ENCODE peak calls at places on chromosomes 2 and 18, in four cellular contexts. N is H1, K is tibial nerve, E is ovary. M is an unnamed sample. For H3K9me3, the result is how much of the 10 kb centered on the place peaks cover.

GRCh38 chr18:75779910-75780309 is 352.4 kb upstream of the SMIM21 start:
- DNase-seq in N (no peak), K (no peak), E (no peak), M (no peak)

GRCh38 chr2:173076557-173077345 is 1.1 kb downstream of the MAP3K20 start:
- DNase-seq in N (no peak), K (peak), E (peak), M (no peak)

GRCh38 chr18:54148678-54149077 is 75.8 kb downstream of the MBD2 start:
- DNase-seq in N (no peak), K (no peak), E (no peak), M (no peak)

GRCh38 chr18:9475643-9476580 is 599 bp downstream of the RALBP1 start:
- DNase-seq in N (no peak), K (peak), E (no peak), M (peak)

GRCh38 chr18:70289351-70290330 is 796 bp downstream of the SOCS6 start:
- DNase-seq in N (no peak), K (no peak), E (peak), M (no peak)

GRCh38 chr2:70115646-70116442 is 28.6 kb downstream of the PCBP1 start:
- DNase-seq in N (no peak), K (no peak), E (peak), M (no peak)

GRCh38 chr2:6111676-6112294 is 419.6 kb downstream of the SOX11 start:
- DNase-seq in N (no peak), K (no peak), E (no peak), M (no peak)

GRCh38 chr2:190837417-190837816 is 43.2 kb upstream of the GLS start:
- DNase-seq in N (no peak), K (no peak), E (no peak), M (no peak)

GRCh38 chr2:54404270-54404669 is 51.9 kb upstream of the SPTBN1 start:
- DNase-seq in N (no peak), K (no peak), E (no peak), M (no peak)

GRCh38 chr2:128980475-128980874 is 661.8 kb upstream of the HS6ST1 start:
- DNase-seq in N (no peak), K (no peak), E (no peak), M (no peak)

GRCh38 chr2:159150208-159150607 is 136.3 kb downstream of the WDSUB1 start:
- DNase-seq in N (no peak), K (no peak), E (no peak), M (no peak)

GRCh38 chr2:198273670-198274069 is 469.3 kb downstream of the PLCL1 start:
- DNase-seq in N (no peak), K (no peak), E (no peak), M (no peak)

GRCh38 chr2:42086500-42086953 is 38.7 kb downstream of the PKDCC start:
- DNase-seq in N (no peak), K (no peak), E (no peak), M (no peak)

GRCh38 chr2:151823651-151824050 is 4.6 kb downstream of the ARL5A start:
- DNase-seq in N (no peak), K (no peak), E (no peak), M (no peak)

GRCh38 chr2:27059141-27059820 is 7.8 kb downstream of the AGBL5 start:
- DNase-seq in N (no peak), K (no peak), E (no peak), M (no peak)

GRCh38 chr18:67710639-67711038 is 194.1 kb upstream of the DSEL start:
- DNase-seq in N (no peak), K (no peak), E (no peak), M (no peak)

GRCh38 chr2:137228566-137228965 is 463.2 kb downstream of the THSD7B start:
- DNase-seq in N (no peak), K (no peak), E (no peak), M (no peak)

GRCh38 chr18:70024088-70024487 is 76.4 kb upstream of the CD226 start:
- DNase-seq in N (no peak), K (no peak), E (no peak), M (no peak)

GRCh38 chr2:203328735-203329549 is 748 bp downstream of the ABI2 start:
- DNase-seq in N (no peak), K (no peak), E (peak), M (no peak)

GRCh38 chr18:14970027-14970426 is 222.1 kb downstream of the ANKRD30B start:
- DNase-seq in N (no peak), K (no peak), E (no peak), M (peak)

GRCh38 chr2:196534533-196534932 is 105.0 kb upstream of the CCDC150 start:
- DNase-seq in N (no peak), K (no peak), E (no peak), M (no peak)

GRCh38 chr2:7924033-7924762 is 757.7 kb upstream of the ID2 start:
- DNase-seq in N (no peak), K (no peak), E (no peak), M (no peak)

GRCh38 chr18:48544661-48545415 is 6.0 kb downstream of the CTIF start:
- DNase-seq in N (no peak), K (no peak), E (no peak), M (no peak)

GRCh38 chr2:205435970-205436369 is 246.3 kb upstream of the NRP2 start:
- DNase-seq in N (no peak), K (no peak), E (no peak), M (no peak)

GRCh38 chr2:96502891-96503636 is 2.1 kb downstream of the NEURL3 start:
- DNase-seq in N (no peak), K (no peak), E (no peak), M (no peak)

GRCh38 chr2:209476367-209477191 is 52.7 kb downstream of the MAP2 start:
- DNase-seq in N (no peak), K (no peak), E (no peak), M (no peak)

GRCh38 chr2:29108225-29108624 is 7.0 kb upstream of the CLIP4 start:
- DNase-seq in N (no peak), K (no peak), E (no peak), M (no peak)

GRCh38 chr18:79933765-79934164 is 17.7 kb downstream of the SLC66A2 start:
- DNase-seq in N (no peak), K (no peak), E (no peak), M (peak)

GRCh38 chr18:50956116-50956515 is 11.7 kb upstream of the ELAC1 start:
- DNase-seq in N (no peak), K (no peak), E (no peak), M (no peak)

DNA sequence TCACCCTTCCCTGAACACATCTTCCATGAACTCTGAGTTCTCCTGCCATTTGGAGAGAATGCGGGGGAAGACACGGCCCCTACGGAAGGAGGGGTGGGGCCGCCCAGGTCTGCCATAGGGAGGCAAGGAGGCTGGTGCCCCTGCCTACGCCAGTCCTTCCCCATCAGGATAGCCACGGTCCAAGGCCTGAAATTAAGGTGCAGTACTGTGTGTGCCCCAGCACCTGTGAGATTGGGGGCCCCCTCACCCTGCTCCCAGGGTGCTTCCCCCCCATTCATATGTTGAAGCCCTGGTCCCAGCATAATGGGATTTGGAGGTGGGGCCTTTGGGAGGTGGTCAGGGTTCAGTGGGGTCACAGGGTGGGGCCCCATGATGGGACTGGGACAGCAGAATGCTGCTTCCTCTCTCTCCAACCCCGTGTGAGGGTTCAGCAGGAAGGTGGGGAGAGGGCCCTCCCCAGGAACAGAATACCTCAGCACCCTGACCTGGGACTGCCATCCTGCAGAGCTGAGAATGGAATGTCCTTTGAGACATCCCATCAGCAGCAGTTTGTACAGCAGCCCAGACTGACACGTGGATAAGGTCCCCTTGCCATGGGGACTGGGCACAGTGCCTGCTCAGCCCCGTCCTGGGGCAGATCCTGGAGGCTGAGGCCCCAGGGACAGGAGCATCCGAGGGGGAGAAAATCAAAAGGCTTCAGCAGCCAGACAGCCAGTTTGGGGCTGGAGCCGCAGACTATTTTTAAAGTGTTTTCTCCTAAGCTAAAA is 105.2 kb downstream of the NDUFA10 start:
- DNase-seq in N (no peak), K (no peak), E (no peak), M (no peak)
- H3K9me3 ChIP-seq in N (half or more), K (under half), E (under half), M (under half)

GRCh38 chr2:218285604-218286003 is 6.7 kb downstream of the TMBIM1 start:
- DNase-seq in N (no peak), K (no peak), E (no peak), M (no peak)

GRCh38 chr2:218284106-218284811 is 8.0 kb downstream of the TMBIM1 start:
- DNase-seq in N (no peak), K (no peak), E (no peak), M (no peak)

GRCh38 chr2:218281449-218281848 is 10.9 kb downstream of the TMBIM1 start:
- DNase-seq in N (no peak), K (no peak), E (no peak), M (no peak)

GRCh38 chr2:218280260-218280870 is 10.0 kb downstream of the PNKD start:
- DNase-seq in N (no peak), K (no peak), E (no peak), M (no peak)

GRCh38 chr2:218282173-218282991 is 9.9 kb downstream of the TMBIM1 start:
- DNase-seq in N (no peak), K (no peak), E (no peak), M (no peak)
- TF ChIP-seq POLR2A in N (no peak), K (no peak), E (no peak), M (no peak)

DNA sequence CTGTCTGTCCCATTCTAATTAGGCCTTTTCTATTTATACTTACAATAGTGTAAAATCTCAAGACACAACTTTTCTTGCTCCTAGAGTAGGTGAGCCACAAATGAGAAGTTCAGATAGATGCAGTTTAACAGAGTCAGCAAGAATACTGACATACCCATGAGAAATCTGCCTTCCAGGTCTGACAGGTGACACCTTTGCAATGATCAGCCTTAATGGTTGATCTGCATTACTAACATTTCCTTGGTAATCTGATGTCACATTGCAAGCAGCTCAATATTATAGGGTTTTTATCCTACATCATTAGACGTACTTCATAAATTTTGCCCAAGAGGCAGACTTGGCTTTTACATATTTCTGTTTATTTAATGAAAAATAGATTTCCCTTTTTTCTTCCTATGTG is 359.3 kb upstream of the VWC2L start:
- DNase-seq in N (no peak), K (no peak), E (no peak), M (no peak)
- TF ChIP-seq EP300 in N (no peak), K (no peak), E (no peak), M (no peak)

GRCh38 chr2:138234265-138234664 is 267.3 kb upstream of the SPOPL start:
- DNase-seq in N (no peak), K (no peak), E (no peak), M (no peak)
- H3K9me3 ChIP-seq in N (under half), K (under half), E (under half), M (under half)

GRCh38 chr2:181952413-181953226 is 33.0 kb upstream of the PPP1R1C start:
- DNase-seq in N (no peak), K (no peak), E (no peak), M (no peak)

GRCh38 chr2:181955010-181955409 is 30.6 kb upstream of the PPP1R1C start:
- DNase-seq in N (no peak), K (no peak), E (no peak), M (no peak)

GRCh38 chr2:181954538-181954883 is 31.1 kb upstream of the PPP1R1C start:
- DNase-seq in N (no peak), K (no peak), E (no peak), M (no peak)

GRCh38 chr2:181957668-181958067 is 28.0 kb upstream of the PPP1R1C start:
- DNase-seq in N (no peak), K (no peak), E (no peak), M (no peak)

DNA sequence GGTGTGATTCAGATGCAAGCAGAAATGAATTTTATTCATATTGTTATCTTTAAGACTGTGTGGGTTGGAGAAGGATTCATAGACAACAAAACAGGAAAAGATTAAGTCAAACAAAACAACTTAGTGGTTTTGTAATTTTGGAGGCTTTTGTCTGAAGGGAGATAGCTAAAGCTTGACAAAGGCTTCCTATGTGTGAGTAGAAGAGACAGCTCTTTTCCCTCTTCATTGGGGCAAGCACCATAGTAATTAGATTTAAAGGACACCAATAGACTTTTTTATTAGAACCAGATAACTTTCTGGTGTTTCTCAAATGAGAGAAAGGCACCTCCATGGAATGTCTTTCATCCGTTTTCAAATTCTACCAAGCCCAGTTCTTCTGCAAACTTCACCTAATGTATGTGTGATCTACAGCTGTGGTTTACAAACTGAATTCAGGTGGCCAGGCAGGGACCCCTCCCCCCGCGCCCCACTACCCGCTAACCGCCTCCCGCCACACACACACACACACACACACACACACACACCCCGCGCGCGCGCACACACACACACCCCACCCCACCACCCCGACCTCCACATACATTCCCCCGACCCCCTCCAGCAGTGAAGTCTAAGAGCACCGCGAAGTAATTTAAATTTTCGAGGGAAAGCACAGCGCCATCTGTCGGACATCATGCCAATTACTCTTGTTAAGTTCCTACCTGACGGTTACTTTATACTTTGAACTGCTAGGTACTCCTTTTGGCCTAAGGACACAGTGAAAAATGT is 31.7 kb upstream of the PPP1R1C start:
- DNase-seq in N (peak), K (peak), E (peak), M (peak)
- TF ChIP-seq POLR2A in N (no peak), K (no peak), E (no peak), M (no peak)